ENCODE peak calls at places on chromosome 5, in six cellular contexts. O is uterus, D is EH, C is colonic mucosa, P is AG09309, W is dermis microvascular lymphatic vessel endothelial cell. V is an unnamed sample.

GRCh38 chr5:17105744-17106450 is 111.5 kb upstream of the BASP1 start:
- DNase-seq in O (no peak), D (peak), C (no peak), P (peak), W (no peak), V (peak)

GRCh38 chr5:34998058-34998789 is 49.5 kb downstream of the AGXT2 start:
- DNase-seq in O (no peak), D (peak), C (no peak), P (no peak), W (no peak), V (no peak)

GRCh38 chr5:107814183-107814582 is 143.4 kb upstream of the EFNA5 start:
- DNase-seq in O (no peak), D (no peak), C (no peak), P (no peak), W (no peak), V (no peak)

GRCh38 chr5:89303033-89303480 is 420.1 kb upstream of the MEF2C start:
- DNase-seq in O (no peak), D (no peak), C (no peak), P (no peak), W (no peak), V (no peak)

GRCh38 chr5:95884511-95884910 is 62.0 kb upstream of the GLRX start:
- DNase-seq in O (no peak), D (no peak), C (no peak), P (no peak), W (no peak), V (no peak)

GRCh38 chr5:139696894-139697658 is 48.9 kb downstream of the CXXC5 start:
- DNase-seq in O (peak), D (peak), C (peak), P (peak), W (no peak), V (peak)

GRCh38 chr5:136200130-136200529 is 7.2 kb upstream of the SMIM32 start:
- DNase-seq in O (no peak), D (no peak), C (peak), P (no peak), W (no peak), V (no peak)

GRCh38 chr5:104370523-104370922 is 807.9 kb upstream of the NUDT12 start:
- DNase-seq in O (no peak), D (no peak), C (no peak), P (no peak), W (no peak), V (no peak)

GRCh38 chr5:133278318-133278717 is 226.5 kb downstream of the HSPA4 start:
- DNase-seq in O (no peak), D (no peak), C (no peak), P (no peak), W (no peak), V (no peak)

GRCh38 chr5:178357127-178357526 is 124.5 kb upstream of the PHYKPL start:
- DNase-seq in O (peak), D (no peak), C (no peak), P (no peak), W (peak), V (no peak)

GRCh38 chr5:2756211-2756746 is 4.8 kb upstream of the IRX2 start:
- DNase-seq in O (no peak), D (peak), C (no peak), P (no peak), W (no peak), V (peak)

GRCh38 chr5:96851312-96852062 is 24.8 kb upstream of the ERAP2 start:
- DNase-seq in O (no peak), D (no peak), C (no peak), P (no peak), W (no peak), V (no peak)

GRCh38 chr5:32406650-32407049 is 37.9 kb downstream of the ZFR start:
- DNase-seq in O (no peak), D (no peak), C (no peak), P (no peak), W (no peak), V (no peak)

GRCh38 chr5:108193021-108193795 is 188.7 kb downstream of the FBXL17 start:
- DNase-seq in O (no peak), D (peak), C (no peak), P (peak), W (no peak), V (peak)

GRCh38 chr5:143402464-143403356 is 776 bp downstream of the NR3C1 start:
- DNase-seq in O (peak), D (peak), C (peak), P (no peak), W (no peak), V (no peak)

GRCh38 chr5:77076961-77077820 is 9.9 kb downstream of the ZBED3 start:
- DNase-seq in O (peak), D (peak), C (peak), P (no peak), W (peak), V (no peak)

GRCh38 chr5:93574041-93574938 is 6.7 kb downstream of the NR2F1-AS1 start:
- DNase-seq in O (peak), D (no peak), C (no peak), P (no peak), W (no peak), V (no peak)

GRCh38 chr5:168578506-168579205 is 512 bp downstream of the PANK3 start:
- DNase-seq in O (no peak), D (peak), C (no peak), P (no peak), W (peak), V (no peak)

GRCh38 chr5:136132087-136132486 is 558 bp upstream of the SMAD5 start:
- DNase-seq in O (peak), D (peak), C (peak), P (no peak), W (no peak), V (no peak)

GRCh38 chr5:84478603-84479002 is 93.9 kb upstream of the EDIL3 start:
- DNase-seq in O (no peak), D (no peak), C (no peak), P (no peak), W (no peak), V (no peak)

GRCh38 chr5:52786937-52787599 is 648 bp upstream of the ITGA1 start:
- DNase-seq in O (peak), D (peak), C (peak), P (no peak), W (no peak), V (no peak)

GRCh38 chr5:125338804-125339203 is 592.4 kb upstream of the ZNF608 start:
- DNase-seq in O (no peak), D (no peak), C (no peak), P (no peak), W (no peak), V (no peak)

GRCh38 chr5:151671979-151672378 is 14.7 kb downstream of the SPARC start:
- DNase-seq in O (no peak), D (peak), C (no peak), P (no peak), W (peak), V (no peak)

GRCh38 chr5:115366223-115366622 is 69.8 kb upstream of the CCDC112 start:
- DNase-seq in O (no peak), D (peak), C (no peak), P (peak), W (no peak), V (peak)

GRCh38 chr5:75324791-75325190 is 12.2 kb upstream of the HMGCR start:
- DNase-seq in O (no peak), D (no peak), C (no peak), P (no peak), W (no peak), V (no peak)

GRCh38 chr5:120327180-120327579 is 136.9 kb upstream of the PRR16 start:
- DNase-seq in O (no peak), D (no peak), C (no peak), P (no peak), W (no peak), V (no peak)

GRCh38 chr5:151651997-151652645 is 34.6 kb downstream of the SPARC start:
- DNase-seq in O (peak), D (peak), C (peak), P (no peak), W (peak), V (no peak)

GRCh38 chr5:72194846-72195245 is 87.6 kb downstream of the MAP1B start:
- DNase-seq in O (no peak), D (no peak), C (no peak), P (no peak), W (no peak), V (no peak)

GRCh38 chr5:3835817-3836216 is 240.2 kb downstream of the IRX1 start:
- DNase-seq in O (no peak), D (no peak), C (no peak), P (no peak), W (no peak), V (no peak)

GRCh38 chr5:102307232-102307631 is 11.1 kb upstream of the SLCO4C1 start:
- DNase-seq in O (no peak), D (no peak), C (no peak), P (no peak), W (no peak), V (no peak)

GRCh38 chr5:134714120-134714519 is 24.2 kb upstream of the CAMLG start:
- DNase-seq in O (no peak), D (peak), C (no peak), P (no peak), W (no peak), V (no peak)

GRCh38 chr5:172572440-172572839 is 68.6 kb upstream of the NEURL1B start:
- DNase-seq in O (no peak), D (no peak), C (no peak), P (no peak), W (no peak), V (no peak)

GRCh38 chr5:56025303-56025885 is 30.6 kb upstream of the IL6ST start:
- DNase-seq in O (no peak), D (peak), C (peak), P (no peak), W (no peak), V (no peak)

GRCh38 chr5:180381851-180382480 is 28.8 kb upstream of the GFPT2 start:
- DNase-seq in O (no peak), D (no peak), C (no peak), P (no peak), W (no peak), V (no peak)

GRCh38 chr5:95711501-95712346 is 19.4 kb upstream of the RHOBTB3 start:
- DNase-seq in O (no peak), D (no peak), C (no peak), P (no peak), W (no peak), V (no peak)

GRCh38 chr5:150645070-150645700 is 4.7 kb downstream of the SYNPO start:
- DNase-seq in O (peak), D (peak), C (no peak), P (peak), W (no peak), V (peak)